ENCODE peak calls at places on chromosomes 4 and X, in six cellular contexts. E, T, M, K, B and A are unnamed samples.

GRCh38 chrX:121106484-121107235 is 59.2 kb downstream of the GLUD2 start:
- ATAC-seq in E (no peak), T (no peak), M (no peak), K (no peak), B (no peak), A (no peak)

GRCh38 chrX:149829751-149830191 is 48.0 kb downstream of the MAGEA9 start:
- ATAC-seq in E (no peak), T (no peak), M (no peak), K (no peak), B (no peak), A (peak; percentile 73)

GRCh38 chrX:75421688-75422087 is 101.1 kb downstream of the ZDHHC15 start:
- ATAC-seq in E (no peak), T (no peak), M (no peak), K (no peak), B (no peak), A (no peak)

GRCh38 chrX:153921511-153922285 is 4.4 kb downstream of the ARHGAP4 start:
- ATAC-seq in E (no peak), T (no peak), M (no peak), K (no peak), B (no peak), A (peak; percentile 11)

GRCh38 chrX:140733766-140734342 is 24.3 kb downstream of the LINC00632 start:
- ATAC-seq in E (peak; percentile 67), T (peak; percentile 97), M (peak; percentile 78), K (peak; percentile 88), B (peak; percentile 59), A (peak; percentile 92)

GRCh38 chr4:104860227-104861123 is 286.2 kb upstream of the TET2 start:
- ATAC-seq in E (peak; percentile 78), T (peak; percentile 90), M (peak; percentile 53), K (peak; percentile 56), B (peak; percentile 95), A (peak; percentile 84)

GRCh38 chr4:55670695-55671094 is 34.6 kb upstream of the NMU start:
- ATAC-seq in E (no peak), T (no peak), M (no peak), K (no peak), B (no peak), A (no peak)

GRCh38 chr4:177489847-177490246 is 47.6 kb upstream of the AGA start:
- ATAC-seq in E (no peak), T (no peak), M (no peak), K (no peak), B (no peak), A (no peak)

GRCh38 chr4:6092131-6092530 is 73.9 kb upstream of the C4orf50 start:
- ATAC-seq in E (no peak), T (no peak), M (no peak), K (no peak), B (no peak), A (no peak)

GRCh38 chr4:2942037-2942531 is 21.1 kb downstream of the NOP14 start:
- ATAC-seq in E (no peak), T (no peak), M (no peak), K (no peak), B (no peak), A (peak; percentile 3)